ENCODE peak calls at places on chromosomes 3 and 15, in five cellular contexts. One of them, this sample, is unnamed.

GRCh38 chr3:107775958-107776357 is 253.2 kb downstream of the BBX start:
- DNase-seq in astrocyte of the spinal cord: no peak
- DNase-seq in dorsolateral prefrontal cortex: no peak
- DNase-seq in cardiac fibroblast: no peak
- DNase-seq in foreskin fibroblast: no peak
- DNase-seq in this sample: no peak

GRCh38 chr3:79953591-79954105 is 185.8 kb upstream of the ROBO1 start:
- DNase-seq in cardiac fibroblast: no peak
- DNase-seq in astrocyte of the spinal cord: no peak
- DNase-seq in foreskin fibroblast: no peak
- DNase-seq in dorsolateral prefrontal cortex: no peak
- DNase-seq in this sample: no peak

GRCh38 chr3:21718161-21718765 is 32.7 kb downstream of the ZNF385D start:
- DNase-seq in astrocyte of the spinal cord: peak; percentile 98
- DNase-seq in foreskin fibroblast: peak; percentile 97
- DNase-seq in dorsolateral prefrontal cortex: no peak
- DNase-seq in cardiac fibroblast: peak; percentile 99
- DNase-seq in this sample: peak; percentile 59

GRCh38 chr3:6449099-6449498 is 411.8 kb upstream of the GRM7 start:
- DNase-seq in astrocyte of the spinal cord: peak; percentile 10
- DNase-seq in cardiac fibroblast: no peak
- DNase-seq in foreskin fibroblast: no peak
- DNase-seq in dorsolateral prefrontal cortex: no peak
- DNase-seq in this sample: no peak

GRCh38 chr15:101528108-101528916 is 38.8 kb upstream of the PCSK6 start:
- DNase-seq in astrocyte of the spinal cord: no peak
- DNase-seq in foreskin fibroblast: no peak
- DNase-seq in dorsolateral prefrontal cortex: no peak
- DNase-seq in cardiac fibroblast: peak; percentile 2
- DNase-seq in this sample: no peak

GRCh38 chr3:109923431-109923830 is 586.1 kb upstream of the DPPA4 start:
- DNase-seq in cardiac fibroblast: no peak
- DNase-seq in dorsolateral prefrontal cortex: no peak
- DNase-seq in foreskin fibroblast: no peak
- DNase-seq in astrocyte of the spinal cord: no peak
- DNase-seq in this sample: no peak

GRCh38 chr3:49120438-49121135 is at the start of gene USP19:
- DNase-seq in foreskin fibroblast: peak; percentile 97
- DNase-seq in dorsolateral prefrontal cortex: peak; percentile 95
- DNase-seq in astrocyte of the spinal cord: peak; percentile 94
- DNase-seq in cardiac fibroblast: peak; percentile 93
- DNase-seq in this sample: peak; percentile 69

GRCh38 chr15:91110407-91110806 is 10.3 kb downstream of the SV2B start:
- DNase-seq in cardiac fibroblast: no peak
- DNase-seq in astrocyte of the spinal cord: no peak
- DNase-seq in dorsolateral prefrontal cortex: no peak
- DNase-seq in foreskin fibroblast: no peak
- DNase-seq in this sample: no peak

GRCh38 chr3:55157736-55158135 is 229.9 kb upstream of the LRTM1 start:
- DNase-seq in cardiac fibroblast: peak; percentile 60
- DNase-seq in foreskin fibroblast: peak; percentile 47
- DNase-seq in astrocyte of the spinal cord: peak; percentile 71
- DNase-seq in dorsolateral prefrontal cortex: no peak
- DNase-seq in this sample: no peak

GRCh38 chr3:184560992-184561328 is 625 bp upstream of the EPHB3 start:
- DNase-seq in astrocyte of the spinal cord: no peak
- DNase-seq in foreskin fibroblast: no peak
- DNase-seq in dorsolateral prefrontal cortex: no peak
- DNase-seq in cardiac fibroblast: no peak
- DNase-seq in this sample: no peak

GRCh38 chr15:23039151-23039916 is at the start of gene TUBGCP5:
- DNase-seq in astrocyte of the spinal cord: peak; percentile 98
- DNase-seq in foreskin fibroblast: peak; percentile 100
- DNase-seq in dorsolateral prefrontal cortex: peak; percentile 97
- DNase-seq in cardiac fibroblast: peak; percentile 98
- DNase-seq in this sample: peak; percentile 92

GRCh38 chr3:52495096-52495495 is at the start of gene STAB1:
- DNase-seq in cardiac fibroblast: no peak
- DNase-seq in foreskin fibroblast: no peak
- DNase-seq in astrocyte of the spinal cord: no peak
- DNase-seq in dorsolateral prefrontal cortex: no peak
- DNase-seq in this sample: no peak

GRCh38 chr3:127750226-127751031 is 71.9 kb downstream of the MGLL start:
- DNase-seq in foreskin fibroblast: peak; percentile 96
- DNase-seq in dorsolateral prefrontal cortex: no peak
- DNase-seq in cardiac fibroblast: peak; percentile 96
- DNase-seq in astrocyte of the spinal cord: peak; percentile 85
- DNase-seq in this sample: no peak

GRCh38 chr15:64029111-64029510 is 17.2 kb downstream of the DAPK2 start:
- DNase-seq in astrocyte of the spinal cord: no peak
- DNase-seq in dorsolateral prefrontal cortex: peak; percentile 84
- DNase-seq in foreskin fibroblast: no peak
- DNase-seq in cardiac fibroblast: no peak
- DNase-seq in this sample: no peak

GRCh38 chr3:83092521-83093221 is 1331.2 kb upstream of the GBE1 start:
- DNase-seq in cardiac fibroblast: no peak
- DNase-seq in astrocyte of the spinal cord: no peak
- DNase-seq in dorsolateral prefrontal cortex: no peak
- DNase-seq in foreskin fibroblast: no peak
- DNase-seq in this sample: no peak

GRCh38 chr15:36501063-36501678 is 78.3 kb upstream of the CDIN1 start:
- DNase-seq in foreskin fibroblast: peak; percentile 83
- DNase-seq in astrocyte of the spinal cord: peak; percentile 78
- DNase-seq in dorsolateral prefrontal cortex: peak; percentile 42
- DNase-seq in cardiac fibroblast: peak; percentile 80
- DNase-seq in this sample: peak; percentile 73

GRCh38 chr15:36499751-36500389 is 79.6 kb upstream of the CDIN1 start:
- DNase-seq in dorsolateral prefrontal cortex: no peak
- DNase-seq in astrocyte of the spinal cord: peak; percentile 5
- DNase-seq in cardiac fibroblast: no peak
- DNase-seq in foreskin fibroblast: peak; percentile 13
- DNase-seq in this sample: no peak

GRCh38 chr15:36498922-36499321 is 80.5 kb upstream of the CDIN1 start:
- DNase-seq in cardiac fibroblast: no peak
- DNase-seq in astrocyte of the spinal cord: no peak
- DNase-seq in foreskin fibroblast: no peak
- DNase-seq in dorsolateral prefrontal cortex: no peak
- DNase-seq in this sample: no peak

GRCh38 chr15:36497903-36498302 is 81.5 kb upstream of the CDIN1 start:
- DNase-seq in astrocyte of the spinal cord: peak; percentile 2
- DNase-seq in foreskin fibroblast: no peak
- DNase-seq in cardiac fibroblast: no peak
- DNase-seq in dorsolateral prefrontal cortex: no peak
- DNase-seq in this sample: no peak

DNA sequence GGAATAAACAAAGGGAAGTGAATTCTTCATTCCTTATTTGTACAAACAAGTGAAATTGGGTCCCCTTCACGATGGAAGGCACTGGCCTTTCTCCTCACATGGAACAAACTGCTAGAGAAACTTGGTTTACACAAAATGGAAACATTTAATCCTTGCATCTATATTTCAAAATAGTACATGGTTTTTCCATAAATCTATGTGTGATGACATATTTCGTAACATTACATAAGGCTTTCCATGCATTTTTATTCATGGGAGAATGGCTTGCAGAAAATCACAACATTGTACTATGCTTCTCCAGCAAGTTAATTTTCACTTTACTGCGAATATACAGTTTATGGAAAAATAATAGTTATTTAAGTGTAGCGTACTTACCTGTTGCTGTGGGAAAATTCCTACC is 81.0 kb upstream of the CDIN1 start:
- DNase-seq in cardiac fibroblast: no peak
- DNase-seq in foreskin fibroblast: no peak
- DNase-seq in dorsolateral prefrontal cortex: no peak
- DNase-seq in astrocyte of the spinal cord: no peak
- DNase-seq in this sample: no peak
- H3K4me3 ChIP-seq in cardiac fibroblast: no peak overlapping the region
- H3K4me3 ChIP-seq in foreskin fibroblast: no peak overlapping the region
- H3K4me3 ChIP-seq in dorsolateral prefrontal cortex: no peak overlapping the region
- H3K4me3 ChIP-seq in astrocyte of the spinal cord: no peak overlapping the region
- H3K4me3 ChIP-seq in this sample: no peak overlapping the region

GRCh38 chr3:121330586-121330985 is 215.2 kb downstream of the POLQ start:
- DNase-seq in dorsolateral prefrontal cortex: no peak
- DNase-seq in cardiac fibroblast: no peak
- DNase-seq in astrocyte of the spinal cord: no peak
- DNase-seq in foreskin fibroblast: no peak
- DNase-seq in this sample: no peak
- TF ChIP-seq CTCF in dorsolateral prefrontal cortex: no peak
- TF ChIP-seq CTCF in cardiac fibroblast: no peak
- TF ChIP-seq CTCF in astrocyte of the spinal cord: no peak
- TF ChIP-seq CTCF in foreskin fibroblast: no peak
- TF ChIP-seq CTCF in this sample: no peak

GRCh38 chr3:139251529-139251928 is 92.3 kb upstream of the MRPS22 start:
- DNase-seq in cardiac fibroblast: peak; percentile 8
- DNase-seq in dorsolateral prefrontal cortex: no peak
- DNase-seq in foreskin fibroblast: no peak
- DNase-seq in astrocyte of the spinal cord: no peak
- DNase-seq in this sample: no peak

GRCh38 chr3:139252719-139253118 is 91.1 kb upstream of the MRPS22 start:
- DNase-seq in cardiac fibroblast: no peak
- DNase-seq in astrocyte of the spinal cord: no peak
- DNase-seq in foreskin fibroblast: no peak
- DNase-seq in dorsolateral prefrontal cortex: no peak
- DNase-seq in this sample: no peak

DNA sequence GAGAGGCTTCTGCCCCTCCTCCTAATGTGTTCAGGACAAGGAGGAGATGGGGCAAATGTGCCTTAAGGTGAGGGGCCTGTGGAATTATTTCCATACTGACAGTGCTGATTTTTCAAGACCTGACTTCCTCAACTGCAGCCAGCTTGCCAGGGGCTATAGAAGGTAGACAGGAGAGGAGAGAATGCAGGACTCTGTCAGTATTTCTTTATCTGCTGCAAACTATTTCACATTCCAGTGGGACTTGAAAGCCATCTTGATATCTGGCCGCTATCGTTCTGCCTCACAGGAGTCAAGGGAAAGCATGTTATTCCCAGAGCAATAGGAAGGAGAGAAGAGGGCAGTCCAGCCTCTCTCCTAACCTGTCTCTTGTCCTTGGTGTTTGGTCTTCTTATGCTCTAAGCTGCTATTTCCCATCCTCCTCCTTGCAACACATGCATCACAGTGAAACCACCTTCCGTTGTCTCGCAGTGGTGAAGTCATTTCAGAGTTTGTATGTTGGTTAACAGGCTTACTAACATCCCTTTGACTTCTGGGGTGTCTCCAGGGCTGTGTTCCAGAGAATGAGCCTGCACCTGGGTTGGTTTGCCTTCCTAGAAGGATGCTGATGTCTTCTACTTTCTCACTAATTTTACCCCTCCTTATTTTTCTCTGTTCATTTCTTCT is 95.1 kb upstream of the MRPS22 start:
- DNase-seq in astrocyte of the spinal cord: no peak
- DNase-seq in foreskin fibroblast: no peak
- DNase-seq in cardiac fibroblast: no peak
- DNase-seq in dorsolateral prefrontal cortex: no peak
- DNase-seq in this sample: no peak
- H3K4me3 ChIP-seq in astrocyte of the spinal cord: no peak overlapping the region
- H3K4me3 ChIP-seq in foreskin fibroblast: no peak overlapping the region
- H3K4me3 ChIP-seq in cardiac fibroblast: no peak overlapping the region
- H3K4me3 ChIP-seq in dorsolateral prefrontal cortex: no peak overlapping the region
- H3K4me3 ChIP-seq in this sample: no peak overlapping the region

GRCh38 chr3:72665701-72666443 is 182.4 kb downstream of the SHQ1 start:
- DNase-seq in foreskin fibroblast: peak; percentile 46
- DNase-seq in astrocyte of the spinal cord: no peak
- DNase-seq in cardiac fibroblast: peak; percentile 53
- DNase-seq in dorsolateral prefrontal cortex: no peak
- DNase-seq in this sample: no peak

GRCh38 chr3:72664171-72664570 is 184.1 kb downstream of the SHQ1 start:
- DNase-seq in cardiac fibroblast: no peak
- DNase-seq in foreskin fibroblast: no peak
- DNase-seq in astrocyte of the spinal cord: no peak
- DNase-seq in dorsolateral prefrontal cortex: no peak
- DNase-seq in this sample: no peak

GRCh38 chr3:72665103-72665502 is 183.1 kb downstream of the SHQ1 start:
- DNase-seq in dorsolateral prefrontal cortex: no peak
- DNase-seq in foreskin fibroblast: no peak
- DNase-seq in cardiac fibroblast: no peak
- DNase-seq in astrocyte of the spinal cord: no peak
- DNase-seq in this sample: no peak

GRCh38 chr3:72664576-72664975 is 183.7 kb downstream of the SHQ1 start:
- DNase-seq in cardiac fibroblast: peak; percentile 20
- DNase-seq in foreskin fibroblast: peak; percentile 38
- DNase-seq in dorsolateral prefrontal cortex: no peak
- DNase-seq in astrocyte of the spinal cord: no peak
- DNase-seq in this sample: no peak

GRCh38 chr3:72666444-72666755 is 181.8 kb downstream of the SHQ1 start:
- DNase-seq in cardiac fibroblast: no peak
- DNase-seq in foreskin fibroblast: no peak
- DNase-seq in astrocyte of the spinal cord: no peak
- DNase-seq in dorsolateral prefrontal cortex: no peak
- DNase-seq in this sample: no peak
- TF ChIP-seq CTCF in cardiac fibroblast: no peak
- TF ChIP-seq CTCF in foreskin fibroblast: no peak
- TF ChIP-seq CTCF in astrocyte of the spinal cord: no peak
- TF ChIP-seq CTCF in dorsolateral prefrontal cortex: no peak
- TF ChIP-seq CTCF in this sample: no peak